ENCODE peak calls at places on chromosome 10, in seven cellular contexts. Q is tibial nerve, B is A549, C is stomach, Z is gastrocnemius medialis, M is prostate gland, P is GM12878. N is an unnamed sample.

GRCh38 chr10:119466655-119467054 is 75.9 kb downstream of the RGS10 start:
- DNase-seq in P (no peak), Q (no peak), Z (no peak), B (no peak), C (no peak), M (no peak), N (no peak)

GRCh38 chr10:102352066-102352715 is 43.3 kb upstream of the NFKB2 start:
- DNase-seq in Z (peak; percentile 35), C (peak; percentile 57), P (no peak), M (peak; percentile 35), Q (peak; percentile 67), B (peak; percentile 68), N (peak; percentile 50)

GRCh38 chr10:34789993-34790506 is 25.0 kb downstream of the PARD3 start:
- DNase-seq in P (no peak), C (no peak), B (peak; percentile 53), Q (no peak), Z (no peak), M (no peak), N (no peak)

GRCh38 chr10:133131053-133131452 is 29.0 kb upstream of the KNDC1 start:
- DNase-seq in Z (no peak), M (no peak), B (no peak), P (no peak), Q (no peak), C (no peak), N (peak; percentile 15)

GRCh38 chr10:49605177-49605938 is 4.8 kb upstream of the SLC18A3 start:
- DNase-seq in C (peak; percentile 10), Z (no peak), B (no peak), P (no peak), Q (no peak), M (no peak), N (no peak)

GRCh38 chr10:73910764-73911552 is at the start of gene PLAU:
- DNase-seq in C (peak; percentile 44), Z (no peak), Q (peak; percentile 27), M (peak; percentile 25), B (no peak), P (no peak), N (peak; percentile 73)

GRCh38 chr10:61903184-61903990 is 1.9 kb downstream of the ARID5B start:
- DNase-seq in M (peak; percentile 61), Z (peak; percentile 34), Q (peak; percentile 50), B (peak; percentile 35), C (peak; percentile 61), P (peak; percentile 53), N (peak; percentile 63)

GRCh38 chr10:73771722-73772279 is 10.0 kb upstream of the CHCHD1 start:
- DNase-seq in M (peak; percentile 80), P (no peak), C (peak; percentile 85), Z (peak; percentile 83), Q (peak; percentile 82), B (peak; percentile 90), N (peak; percentile 93)

GRCh38 chr10:72954596-72955569 is at the start of gene PLA2G12B:
- DNase-seq in Z (no peak), P (no peak), B (no peak), M (no peak), Q (no peak), C (no peak), N (no peak)

GRCh38 chr10:100696477-100696901 is 48.9 kb upstream of the PAX2 start:
- DNase-seq in B (peak; percentile 26), Q (no peak), C (no peak), Z (no peak), P (peak; percentile 37), M (no peak), N (no peak)

GRCh38 chr10:93150289-93150688 is 76.6 kb downstream of the CYP26A1 start:
- DNase-seq in B (no peak), Q (no peak), M (no peak), P (no peak), Z (no peak), C (no peak), N (no peak)

GRCh38 chr10:30510184-30510931 is 76.4 kb downstream of the MAP3K8 start:
- DNase-seq in Z (peak; percentile 61), P (no peak), Q (peak; percentile 49), C (no peak), M (peak; percentile 13), B (peak; percentile 79), N (no peak)

GRCh38 chr10:132643709-132644543 is 106.3 kb downstream of the INPP5A start:
- DNase-seq in Z (no peak), C (no peak), M (no peak), P (no peak), Q (no peak), B (no peak), N (no peak)

GRCh38 chr10:125116652-125117310 is 43.6 kb downstream of the CTBP2 start:
- DNase-seq in B (no peak), Q (no peak), P (no peak), Z (no peak), C (no peak), M (no peak), N (no peak)

GRCh38 chr10:84293574-84294016 is 34.8 kb upstream of the CCSER2 start:
- DNase-seq in Z (no peak), M (no peak), C (no peak), B (no peak), Q (no peak), P (no peak), N (no peak)

GRCh38 chr10:133361227-133361626 is 3.4 kb upstream of the FUOM start:
- DNase-seq in Z (no peak), P (no peak), B (no peak), C (no peak), M (no peak), Q (no peak), N (no peak)

GRCh38 chr10:70729763-70730357 is 55.3 kb downstream of the TBATA start:
- DNase-seq in Z (no peak), Q (no peak), B (no peak), P (no peak), C (no peak), M (no peak), N (no peak)

GRCh38 chr10:114821293-114821914 is at the start of gene FHIP2A:
- DNase-seq in B (peak; percentile 61), Q (peak; percentile 69), M (peak; percentile 64), P (no peak), C (peak; percentile 82), Z (peak; percentile 76), N (peak; percentile 85)

GRCh38 chr10:86652361-86653202 is 1.8 kb upstream of the OPN4 start:
- DNase-seq in Q (no peak), M (no peak), P (no peak), B (no peak), Z (no peak), C (no peak), N (peak; percentile 13)

GRCh38 chr10:3761916-3762708 is 22.9 kb downstream of the KLF6 start:
- DNase-seq in B (no peak), P (no peak), Q (no peak), M (no peak), C (no peak), Z (no peak), N (no peak)

GRCh38 chr10:74916283-74916682 is 89.9 kb downstream of the KAT6B start:
- DNase-seq in M (no peak), C (no peak), P (no peak), B (no peak), Q (no peak), Z (no peak), N (no peak)

GRCh38 chr10:74910604-74911355 is 84.4 kb downstream of the KAT6B start:
- DNase-seq in P (no peak), B (no peak), Z (no peak), M (no peak), C (no peak), Q (no peak), N (no peak)

GRCh38 chr10:74912674-74913073 is 86.3 kb downstream of the KAT6B start:
- DNase-seq in C (no peak), B (no peak), Z (no peak), Q (no peak), P (no peak), M (no peak), N (no peak)

GRCh38 chr10:74912182-74912581 is 85.8 kb downstream of the KAT6B start:
- DNase-seq in P (no peak), Q (no peak), M (no peak), B (no peak), Z (no peak), C (no peak), N (no peak)

GRCh38 chr10:74913321-74913980 is 87.1 kb downstream of the KAT6B start:
- DNase-seq in P (no peak), Z (no peak), M (no peak), C (no peak), Q (no peak), B (no peak), N (no peak)
- TF ChIP-seq POLR2A in P (no peak), Z (no peak), M (no peak), C (no peak), Q (no peak), B (no peak), N (no peak)

DNA sequence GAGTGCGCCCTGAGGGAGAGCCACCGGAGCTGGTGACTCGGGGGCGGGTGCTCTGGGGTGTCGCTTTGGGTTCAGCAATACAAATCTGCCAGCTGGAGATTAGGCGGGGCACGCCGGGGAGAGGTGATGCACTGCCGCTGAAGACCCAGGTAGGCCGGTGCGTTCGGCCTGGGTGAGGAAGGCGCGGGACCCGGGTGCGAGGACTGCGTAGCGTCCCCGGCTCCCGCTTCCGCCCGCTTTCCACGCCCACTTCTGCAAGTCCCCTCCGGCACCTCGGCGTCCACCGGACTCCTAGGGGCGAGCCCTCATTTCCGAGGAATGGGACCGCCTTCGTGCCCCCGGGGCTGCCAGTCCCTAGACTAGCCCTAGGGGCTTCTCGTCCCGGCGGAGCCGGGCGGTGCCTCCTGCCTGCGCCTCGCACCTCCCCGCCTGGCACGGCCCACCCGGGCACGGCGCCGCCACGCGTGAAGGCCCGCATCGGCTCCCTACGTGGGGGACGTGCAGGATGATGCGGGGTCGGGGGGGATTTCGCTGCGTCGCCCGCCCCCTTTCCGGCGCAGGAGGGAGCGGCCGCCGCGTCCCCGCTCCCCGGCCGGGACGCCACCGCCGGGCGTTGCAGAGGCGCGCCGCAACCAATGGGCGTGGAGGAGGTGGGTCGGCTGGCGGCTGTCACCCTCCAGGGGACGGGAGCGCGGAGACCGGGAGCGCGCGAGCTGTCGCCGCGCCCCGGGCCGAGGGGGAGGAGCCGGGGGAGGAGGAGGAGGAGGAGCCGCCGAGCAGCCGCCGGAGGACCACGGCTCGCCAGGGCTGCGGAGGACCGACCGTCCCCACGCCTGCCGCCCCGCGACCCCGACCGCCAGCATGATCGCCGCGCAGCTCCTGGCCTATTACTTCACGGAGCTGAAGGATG is 40.0 kb downstream of the HK1 start:
- DNase-seq in C (peak; percentile 93), Q (peak; percentile 70), M (peak; percentile 93), Z (peak; percentile 89), P (peak; percentile 44), B (peak; percentile 97), N (peak; percentile 95)
- TF ChIP-seq POLR2A in C (no peak), Q (peak; percentile 73), M (peak; percentile 94), Z (peak; percentile 94), P (peak; percentile 81), B (peak; percentile 36), N (peak; percentile 48)

GRCh38 chr10:104328636-104328915 is 9.7 kb downstream of the ITPRIP start:
- DNase-seq in Q (no peak), P (no peak), M (no peak), C (no peak), Z (no peak), B (no peak), N (no peak)
- TF ChIP-seq POLR2A in Q (no peak), P (no peak), M (no peak), C (no peak), Z (no peak), B (no peak), N (no peak)

GRCh38 chr10:111446966-111447365 is 370.1 kb downstream of the ADRA2A start:
- DNase-seq in P (no peak), B (no peak), Q (no peak), Z (no peak), C (no peak), M (no peak), N (no peak)

GRCh38 chr10:111440501-111440900 is 363.7 kb downstream of the ADRA2A start:
- DNase-seq in Z (no peak), B (no peak), P (no peak), C (no peak), M (no peak), Q (no peak), N (no peak)

GRCh38 chr10:111445709-111446108 is 368.9 kb downstream of the ADRA2A start:
- DNase-seq in C (no peak), M (no peak), B (no peak), Z (no peak), Q (no peak), P (no peak), N (no peak)
- TF ChIP-seq POLR2A in C (no peak), M (no peak), B (no peak), Z (no peak), Q (no peak), P (no peak), N (no peak)

N was measured in heart left ventricle.